ENCODE peak calls at places on chromosomes 12 and 14, in nine cellular contexts. F is A549, L is sigmoid colon, S is stomach, R is Peyer's patch, T is right lobe of liver, K is heart left ventricle, G is esophagus muscularis mucosa, J is transverse colon. Z is an unnamed sample.

GRCh38 chr12:132847363-132848356 is 19.0 kb upstream of the GOLGA3 start:
- DNase-seq in F (no peak), L (no peak), S (no peak), R (no peak), T (no peak), K (no peak), G (no peak), J (no peak), Z (no peak)

GRCh38 chr12:53862831-53863230 is 75.8 kb upstream of the HOXC13 start:
- DNase-seq in F (peak; percentile 13), L (no peak), S (no peak), R (no peak), T (no peak), K (no peak), G (peak; percentile 86), J (no peak), Z (peak; percentile 12)

GRCh38 chr12:102955926-102956737 is 1.3 kb upstream of the ASCL1 start:
- DNase-seq in F (no peak), L (no peak), S (no peak), R (no peak), T (peak; percentile 83), K (no peak), G (peak; percentile 57), J (no peak), Z (no peak)

GRCh38 chr14:99318091-99318958 is 46.3 kb upstream of the BCL11B start:
- DNase-seq in F (peak; percentile 26), L (no peak), S (no peak), R (no peak), T (no peak), K (no peak), G (peak; percentile 50), J (peak; percentile 60), Z (no peak)

GRCh38 chr14:79411403-79412174 is 799.7 kb downstream of the DIO2 start:
- DNase-seq in F (no peak), L (no peak), S (no peak), R (no peak), T (no peak), K (no peak), G (no peak), J (no peak), Z (no peak)

GRCh38 chr12:114500775-114501473 is 95.0 kb upstream of the TBX5 start:
- DNase-seq in F (no peak), L (no peak), S (no peak), R (no peak), T (no peak), K (no peak), G (no peak), J (no peak), Z (no peak)

GRCh38 chr12:31833541-31833840 is 104.7 kb upstream of the AMN1 start:
- DNase-seq in F (peak; percentile 30), L (no peak), S (no peak), R (no peak), T (no peak), K (no peak), G (no peak), J (no peak), Z (no peak)

GRCh38 chr12:87929346-87929745 is 99.9 kb downstream of the C12orf50 start:
- DNase-seq in F (no peak), L (no peak), S (no peak), R (no peak), T (no peak), K (no peak), G (no peak), J (no peak), Z (no peak)

GRCh38 chr14:102295301-102295700 is 9.7 kb downstream of the MOK start:
- DNase-seq in F (no peak), L (no peak), S (no peak), R (no peak), T (no peak), K (no peak), G (no peak), J (no peak), Z (no peak)

GRCh38 chr14:28494196-28494595 is 272.4 kb upstream of the FOXG1 start:
- DNase-seq in F (peak; percentile 75), L (no peak), S (no peak), R (no peak), T (no peak), K (no peak), G (no peak), J (no peak), Z (no peak)

GRCh38 chr12:12811343-12811742 is 1.8 kb upstream of the DDX47 start:
- DNase-seq in F (no peak), L (no peak), S (no peak), R (no peak), T (no peak), K (no peak), G (no peak), J (no peak), Z (no peak)

GRCh38 chr12:12810507-12811143 is 2.5 kb upstream of the DDX47 start:
- DNase-seq in F (no peak), L (no peak), S (no peak), R (no peak), T (no peak), K (no peak), G (no peak), J (no peak), Z (no peak)

GRCh38 chr12:12812163-12812562 is 983 bp upstream of the DDX47 start:
- DNase-seq in F (peak; percentile 81), L (no peak), S (no peak), R (no peak), T (no peak), K (no peak), G (no peak), J (no peak), Z (no peak)

GRCh38 chr12:12812605-12813119 is 484 bp upstream of the DDX47 start:
- DNase-seq in F (peak; percentile 53), L (no peak), S (no peak), R (no peak), T (no peak), K (no peak), G (no peak), J (no peak), Z (no peak)

GRCh38 chr12:12813120-12814101 is at the start of gene DDX47:
- DNase-seq in F (peak; percentile 95), L (peak; percentile 97), S (peak; percentile 98), R (peak; percentile 99), T (peak; percentile 95), K (peak; percentile 96), G (peak; percentile 99), J (peak; percentile 98), Z (peak; percentile 54)
- TF ChIP-seq POLR2A in F (peak; percentile 46), L (peak; percentile 23), S (no peak), R (peak; percentile 43), T (peak; percentile 29), K (no peak), G (no peak), J (peak; percentile 46), Z (peak; percentile 40)

DNA sequence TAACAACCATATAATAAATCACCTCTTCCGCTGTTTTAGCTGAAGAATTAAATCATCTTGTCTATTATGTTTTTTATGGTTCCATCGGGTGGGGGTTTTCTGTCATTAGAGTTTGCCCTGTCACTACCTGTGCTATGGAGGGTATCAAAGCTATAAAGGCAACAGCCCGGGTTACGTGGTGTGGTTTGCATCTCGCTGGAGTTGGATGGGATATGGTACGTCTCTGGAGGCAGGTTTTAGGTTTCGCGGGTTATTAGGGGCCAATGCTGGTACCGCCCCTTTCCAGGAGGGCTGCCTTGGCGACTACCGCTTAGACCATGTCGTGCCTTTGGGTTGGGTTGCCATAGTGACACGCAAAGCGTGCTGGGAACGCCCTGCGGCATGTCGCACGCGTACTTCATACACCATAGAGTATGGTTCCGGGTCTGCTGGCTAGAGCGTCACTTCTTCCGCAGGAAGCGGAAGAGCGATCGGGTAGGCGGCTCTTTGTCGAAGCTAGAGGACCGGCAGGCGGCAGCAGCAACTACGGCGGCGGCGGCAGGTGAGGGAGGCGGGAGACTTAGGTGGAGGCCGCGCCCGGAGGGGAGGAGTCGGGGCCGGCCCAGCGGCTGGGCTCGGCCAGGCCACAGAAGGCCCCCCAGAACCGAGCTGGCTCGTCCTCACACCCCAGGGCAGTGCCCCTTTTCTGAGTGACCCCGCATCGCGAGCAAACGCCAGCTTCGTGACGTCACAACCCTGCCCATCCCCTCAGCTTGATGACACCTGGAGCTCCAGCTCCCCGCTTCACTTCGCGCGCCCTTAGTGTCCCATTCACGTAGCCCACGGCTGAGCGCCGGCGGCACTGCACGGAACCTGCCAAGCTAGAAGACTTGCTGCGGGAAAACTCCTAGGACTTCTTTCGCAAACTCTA is at the start of gene ZC3H10:
- DNase-seq in F (peak; percentile 100), L (peak; percentile 99), S (peak; percentile 98), R (peak; percentile 99), T (peak; percentile 99), K (peak; percentile 96), G (peak; percentile 99), J (peak; percentile 99), Z (peak; percentile 76)
- TF ChIP-seq POLR2A in F (peak; percentile 96), L (peak; percentile 88), S (peak; percentile 73), R (peak; percentile 91), T (peak; percentile 90), K (no peak), G (peak; percentile 86), J (peak; percentile 90), Z (peak; percentile 97)

DNA sequence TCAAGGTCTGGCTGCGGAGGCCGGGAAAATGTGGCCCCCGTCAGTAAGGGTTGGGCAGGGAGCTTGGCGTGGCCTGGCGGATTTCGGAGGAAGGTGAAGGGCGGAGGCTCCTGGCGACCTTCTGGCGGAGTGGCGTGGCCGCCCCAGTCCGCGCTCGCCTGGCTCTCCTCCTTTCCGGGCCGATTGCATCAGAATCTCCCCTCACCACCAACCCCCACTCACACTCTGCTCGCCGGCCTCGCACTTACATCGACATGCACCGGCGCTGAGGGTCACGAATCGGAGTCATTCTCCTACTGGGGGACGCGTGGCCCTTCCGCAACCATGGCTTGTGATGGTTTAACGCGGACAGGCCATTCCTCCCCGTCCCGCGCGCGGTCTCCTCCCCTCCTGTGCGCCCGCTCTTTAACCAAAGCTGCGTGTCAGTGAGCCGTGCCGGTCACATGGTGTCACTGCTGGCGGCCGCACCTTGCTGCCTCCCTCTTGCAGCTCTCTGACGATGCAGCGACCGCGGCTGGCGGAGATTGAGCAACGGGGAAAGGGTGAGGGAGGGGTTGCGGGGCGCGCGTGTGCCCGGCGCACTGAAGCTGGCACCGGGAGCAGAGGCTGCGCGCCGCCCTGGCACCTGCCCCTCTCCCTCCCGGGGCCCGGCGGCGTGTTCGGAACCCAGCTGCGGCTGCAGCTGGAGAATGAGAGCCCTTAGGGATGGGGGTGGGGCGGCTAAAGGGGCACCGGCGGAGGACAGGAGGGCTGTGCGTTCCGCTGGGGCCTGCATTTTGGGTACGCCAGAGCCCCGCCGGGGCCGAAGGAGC is at the start of gene SLC38A1:
- DNase-seq in F (peak; percentile 93), L (peak; percentile 97), S (peak; percentile 88), R (peak; percentile 97), T (peak; percentile 90), K (peak; percentile 85), G (peak; percentile 95), J (peak; percentile 91), Z (peak; percentile 58)
- TF ChIP-seq POLR2A in F (peak; percentile 42), L (peak; percentile 87), S (peak; percentile 29), R (peak; percentile 94), T (peak; percentile 65), K (peak; percentile 43), G (peak; percentile 87), J (peak; percentile 95), Z (no peak)

DNA sequence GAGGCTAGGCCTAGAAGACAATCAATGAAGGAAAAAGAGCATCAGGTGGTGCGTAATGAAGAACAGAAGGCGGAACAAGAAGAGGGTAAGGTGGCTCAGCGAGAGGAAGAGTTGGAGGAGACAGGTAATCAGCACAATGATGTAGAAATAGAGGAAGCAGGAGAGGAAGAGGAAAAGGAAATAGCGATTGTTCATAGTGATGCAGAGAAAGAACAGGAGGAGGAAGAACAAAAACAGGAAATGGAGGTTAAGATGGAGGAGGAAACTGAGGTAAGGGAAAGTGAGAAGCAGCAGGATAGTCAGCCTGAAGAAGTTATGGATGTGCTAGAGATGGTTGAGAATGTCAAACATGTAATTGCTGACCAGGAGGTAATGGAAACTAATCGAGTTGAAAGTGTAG is 5.5 kb downstream of the PNN start:
- DNase-seq in F (no peak), L (no peak), S (no peak), R (no peak), T (no peak), K (no peak), G (no peak), J (no peak), Z (no peak)
- TF ChIP-seq POLR2A in F (no peak), L (no peak), S (no peak), R (no peak), T (no peak), K (no peak), G (no peak), J (no peak), Z (no peak)

Z was measured in H54.